ENCODE peak calls at places on chromosome 13, in eight cellular contexts. I is fibroblast of lung, G is activated B cell treated with CpG ODN at 0.5 μM for 24 hours, E is endodermal cell, Q is heart right ventricle, F is ascending aorta, P is AG09319, J is pancreas. X is an unnamed sample.

GRCh38 chr13:107767119-107767518 is 448.2 kb downstream of the LIG4 start:
- DNase-seq in I (no peak), G (no peak), E (no peak), Q (no peak), F (no peak), P (no peak), J (no peak), X (no peak)

GRCh38 chr13:112322562-112322961 is 53.6 kb upstream of the SPACA7 start:
- DNase-seq in I (no peak), G (no peak), E (no peak), Q (no peak), F (no peak), P (no peak), J (no peak), X (no peak)

GRCh38 chr13:89227356-89227755 is 1556.2 kb downstream of the SLITRK5 start:
- DNase-seq in I (peak), G (no peak), E (no peak), Q (no peak), F (no peak), P (no peak), J (no peak), X (no peak)

GRCh38 chr13:80379245-80379644 is 38.3 kb upstream of the SPRY2 start:
- DNase-seq in I (peak), G (no peak), E (no peak), Q (no peak), F (no peak), P (no peak), J (no peak), X (no peak)

GRCh38 chr13:85441364-85441763 is 357.9 kb downstream of the SLITRK6 start:
- DNase-seq in I (no peak), G (no peak), E (no peak), Q (no peak), F (no peak), P (no peak), J (no peak), X (no peak)

GRCh38 chr13:35858665-35859064 is 272.5 kb downstream of the DCLK1 start:
- DNase-seq in I (no peak), G (no peak), E (no peak), Q (no peak), F (no peak), P (no peak), J (no peak), X (no peak)

GRCh38 chr13:21813844-21814243 is 143.0 kb downstream of the FGF9 start:
- DNase-seq in I (no peak), G (no peak), E (no peak), Q (no peak), F (no peak), P (no peak), J (no peak), X (no peak)

GRCh38 chr13:45828253-45828968 is 23.1 kb downstream of the SIAH3 start:
- DNase-seq in I (no peak), G (no peak), E (no peak), Q (no peak), F (no peak), P (no peak), J (no peak), X (no peak)

GRCh38 chr13:113928701-113929627 is 44.9 kb downstream of the C13orf46 start:
- DNase-seq in I (peak), G (no peak), E (peak), Q (peak), F (peak), P (peak), J (peak), X (peak)

GRCh38 chr13:109330941-109331340 is 455.4 kb downstream of the IRS2 start:
- DNase-seq in I (peak), G (no peak), E (no peak), Q (no peak), F (no peak), P (no peak), J (no peak), X (no peak)

GRCh38 chr13:36057041-36057440 is 74.1 kb downstream of the DCLK1 start:
- DNase-seq in I (peak), G (no peak), E (no peak), Q (no peak), F (no peak), P (no peak), J (no peak), X (no peak)

GRCh38 chr13:101449971-101450748 is 2.3 kb upstream of the ITGBL1 start:
- DNase-seq in I (peak), G (no peak), E (no peak), Q (no peak), F (no peak), P (peak), J (no peak), X (no peak)

GRCh38 chr13:21399741-21400140 is 59.4 kb downstream of the ZDHHC20 start:
- DNase-seq in I (peak), G (no peak), E (no peak), Q (no peak), F (no peak), P (no peak), J (no peak), X (no peak)

GRCh38 chr13:24033527-24034302 is 126.8 kb upstream of the SPATA13 start:
- DNase-seq in I (peak), G (no peak), E (no peak), Q (no peak), F (no peak), P (peak), J (no peak), X (no peak)

GRCh38 chr13:20721454-20722357 is 18.2 kb downstream of the IL17D start:
- DNase-seq in I (peak), G (no peak), E (peak), Q (peak), F (no peak), P (no peak), J (no peak), X (no peak)

GRCh38 chr13:108974686-108975085 is 345.3 kb downstream of the MYO16 start:
- DNase-seq in I (no peak), G (no peak), E (no peak), Q (no peak), F (no peak), P (no peak), J (no peak), X (no peak)

GRCh38 chr13:74148437-74148836 is 14.2 kb upstream of the KLF12 start:
- DNase-seq in I (no peak), G (no peak), E (no peak), Q (no peak), F (no peak), P (no peak), J (no peak), X (no peak)

GRCh38 chr13:93558637-93559036 is 332.0 kb downstream of the GPC6 start:
- DNase-seq in I (no peak), G (no peak), E (no peak), Q (no peak), F (no peak), P (no peak), J (no peak), X (no peak)

GRCh38 chr13:26616126-26616525 is 58.6 kb downstream of the WASF3 start:
- DNase-seq in I (peak), G (no peak), E (no peak), Q (no peak), F (no peak), P (no peak), J (no peak), X (no peak)

GRCh38 chr13:109412232-109412935 is 374.0 kb downstream of the IRS2 start:
- DNase-seq in I (peak), G (no peak), E (peak), Q (peak), F (no peak), P (no peak), J (peak), X (peak)

GRCh38 chr13:63041640-63042414 is 1626.2 kb upstream of the PCDH20 start:
- DNase-seq in I (peak), G (no peak), E (no peak), Q (no peak), F (no peak), P (no peak), J (no peak), X (no peak)

GRCh38 chr13:71866173-71867091 is 572 bp downstream of the DACH1 start:
- DNase-seq in I (peak), G (no peak), E (peak), Q (peak), F (no peak), P (no peak), J (peak), X (peak)

GRCh38 chr13:100773923-100774641 is 99.5 kb upstream of the TMTC4 start:
- DNase-seq in I (no peak), G (no peak), E (no peak), Q (no peak), F (no peak), P (no peak), J (no peak), X (no peak)

GRCh38 chr13:111153279-111153976 is 38.3 kb downstream of the ARHGEF7 start:
- DNase-seq in I (peak), G (peak), E (peak), Q (peak), F (peak), P (peak), J (peak), X (peak)
- TF ChIP-seq CTCF in I (peak), G (no peak), E (peak), Q (peak), F (no peak), P (peak), J (no peak), X (peak)

GRCh38 chr13:44437356-44438233 is 64.0 kb downstream of the SERP2 start:
- DNase-seq in I (peak), G (no peak), E (peak), Q (no peak), F (no peak), P (no peak), J (no peak), X (no peak)
- TF ChIP-seq CTCF in I (peak), G (no peak), E (peak), Q (peak), F (no peak), P (peak), J (peak), X (peak)

DNA sequence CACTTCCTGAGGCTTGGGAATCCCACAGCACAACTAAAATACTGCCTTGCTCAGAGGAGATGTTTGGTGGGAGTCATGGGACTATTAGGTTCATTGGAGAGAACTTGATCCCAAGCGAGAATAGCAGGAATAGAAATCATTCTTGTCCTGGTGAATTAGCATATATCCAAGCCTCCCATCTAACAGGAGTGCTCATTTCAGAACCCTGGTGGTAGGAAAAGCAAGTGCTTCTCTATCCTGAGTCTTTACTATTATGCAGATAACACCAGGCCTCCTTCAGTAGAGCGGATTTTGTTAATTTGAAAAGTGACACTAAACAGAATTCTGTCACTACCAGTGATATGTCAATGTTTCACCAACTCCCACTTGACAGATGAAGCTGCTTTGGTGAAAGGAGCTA is 199.5 kb downstream of the ATP8A2 start:
- DNase-seq in I (no peak), G (no peak), E (no peak), Q (no peak), F (no peak), P (no peak), J (no peak), X (no peak)
- TF ChIP-seq CTCF in I (no peak), G (no peak), E (peak), Q (no peak), F (no peak), P (no peak), J (no peak), X (peak)

GRCh38 chr13:29369060-29369743 is 226.3 kb downstream of the SLC7A1 start:
- DNase-seq in I (peak), G (no peak), E (peak), Q (no peak), F (no peak), P (no peak), J (no peak), X (no peak)
- TF ChIP-seq CTCF in I (peak), G (no peak), E (peak), Q (peak), F (peak), P (peak), J (peak), X (peak)

GRCh38 chr13:19587635-19588300 is 26.4 kb upstream of the TPTE2 start:
- DNase-seq in I (peak), G (no peak), E (peak), Q (no peak), F (no peak), P (no peak), J (no peak), X (no peak)
- TF ChIP-seq CTCF in I (peak), G (no peak), E (peak), Q (peak), F (no peak), P (peak), J (peak), X (peak)

GRCh38 chr13:99033814-99034213 is 56.0 kb upstream of the DOCK9 start:
- DNase-seq in I (no peak), G (no peak), E (no peak), Q (no peak), F (no peak), P (no peak), J (no peak), X (no peak)
- TF ChIP-seq CTCF in I (peak), G (no peak), E (peak), Q (peak), F (no peak), P (peak), J (peak), X (peak)

GRCh38 chr13:67076378-67076777 is 153.8 kb downstream of the PCDH9 start:
- DNase-seq in I (peak), G (no peak), E (no peak), Q (no peak), F (no peak), P (no peak), J (no peak), X (no peak)

GRCh38 chr13:67077132-67077531 is 153.0 kb downstream of the PCDH9 start:
- DNase-seq in I (no peak), G (no peak), E (no peak), Q (no peak), F (no peak), P (no peak), J (no peak), X (no peak)

GRCh38 chr13:67078062-67078461 is 152.1 kb downstream of the PCDH9 start:
- DNase-seq in I (no peak), G (no peak), E (no peak), Q (no peak), F (no peak), P (no peak), J (no peak), X (no peak)

GRCh38 chr13:67071918-67072598 is 158.1 kb downstream of the PCDH9 start:
- DNase-seq in I (no peak), G (no peak), E (no peak), Q (no peak), F (no peak), P (no peak), J (no peak), X (no peak)

GRCh38 chr13:67075239-67075638 is 154.9 kb downstream of the PCDH9 start:
- DNase-seq in I (no peak), G (no peak), E (no peak), Q (no peak), F (no peak), P (no peak), J (no peak), X (no peak)
- TF ChIP-seq CTCF in I (peak), G (no peak), E (peak), Q (peak), F (no peak), P (peak), J (no peak), X (no peak)

GRCh38 chr13:106277483-106278154 is 257.8 kb downstream of the EFNB2 start:
- DNase-seq in I (no peak), G (no peak), E (peak), Q (peak), F (no peak), P (no peak), J (no peak), X (no peak)
- TF ChIP-seq CTCF in I (no peak), G (no peak), E (no peak), Q (no peak), F (no peak), P (no peak), J (no peak), X (no peak)

DNA sequence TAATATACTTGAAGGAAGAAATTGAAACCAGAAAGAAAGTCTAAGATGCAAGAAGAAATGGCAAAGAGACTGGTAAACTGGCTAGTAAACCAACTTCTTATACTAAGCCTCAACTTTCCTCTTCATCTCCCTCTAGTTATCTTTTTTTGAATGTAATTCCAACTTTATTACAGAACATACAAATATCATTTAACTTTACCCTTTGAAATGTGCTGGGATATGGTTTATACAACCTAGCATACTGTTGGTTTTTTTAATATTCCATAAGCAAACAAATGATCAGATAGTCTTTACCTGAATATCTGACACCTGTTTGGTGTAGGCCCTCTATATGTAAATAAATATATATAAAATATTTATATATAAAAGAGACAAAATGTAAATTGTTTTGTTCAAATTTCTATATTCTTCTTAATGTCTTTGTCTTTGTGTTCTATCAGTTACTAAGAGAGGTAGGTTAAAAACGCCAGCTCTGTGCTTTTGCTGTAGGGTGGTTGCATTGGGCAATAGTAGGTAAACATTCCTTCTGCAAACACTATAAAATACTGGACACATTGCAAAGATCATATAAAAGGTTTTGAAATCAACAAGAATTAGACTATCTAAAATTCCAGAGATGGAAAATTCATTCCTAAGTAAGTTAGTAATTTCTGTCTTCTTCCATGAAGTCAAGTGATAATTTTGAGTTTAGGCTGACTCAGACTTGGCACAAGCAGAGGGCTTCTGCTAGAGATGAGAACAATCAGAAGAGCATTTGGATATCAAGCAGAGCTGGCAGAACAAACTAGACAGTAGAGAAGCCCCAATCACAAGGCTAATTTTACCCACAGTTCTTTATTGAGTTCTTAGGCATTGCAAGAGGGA is 383.3 kb downstream of the RFC3 start:
- DNase-seq in I (peak), G (no peak), E (no peak), Q (no peak), F (no peak), P (peak), J (no peak), X (no peak)
- TF ChIP-seq CTCF in I (no peak), G (no peak), E (no peak), Q (no peak), F (no peak), P (no peak), J (no peak), X (no peak)

GRCh38 chr13:22980936-22981335 is 199.8 kb upstream of the SGCG start:
- DNase-seq in I (no peak), G (no peak), E (no peak), Q (no peak), F (no peak), P (no peak), J (no peak), X (no peak)
- TF ChIP-seq CTCF in I (no peak), G (no peak), E (no peak), Q (no peak), F (no peak), P (no peak), J (no peak), X (no peak)

X was measured in type B pancreatic cell.